ENCODE peak calls at places on chromosome 19, in five cellular contexts. O is cardiac muscle cell, N is aorta, F is brain microvascular endothelial cell, G is Peyer's patch. D is an unnamed sample.

GRCh38 chr19:3716147-3716668 is 8.0 kb downstream of the TJP3 start:
- DNase-seq in F (no peak), N (no peak), G (no peak), O (no peak), D (no peak)

GRCh38 chr19:9065457-9066014 is 21.3 kb upstream of the OR1M1 start:
- DNase-seq in G (no peak), N (no peak), O (no peak), F (no peak), D (no peak)

GRCh38 chr19:12647490-12648071 is 19.0 kb downstream of the MAN2B1 start:
- DNase-seq in O (no peak), F (peak; percentile 16), N (peak; percentile 91), G (peak; percentile 80), D (no peak)

GRCh38 chr19:19120308-19121156 is 17.7 kb downstream of the TMEM161A start:
- DNase-seq in N (no peak), F (peak; percentile 78), G (peak; percentile 72), O (peak; percentile 95), D (no peak)

GRCh38 chr19:18419699-18420460 is 682 bp downstream of the SSBP4 start:
- DNase-seq in G (peak; percentile 79), O (no peak), N (peak; percentile 83), F (no peak), D (peak; percentile 64)

GRCh38 chr19:5317321-5317720 is 23.3 kb downstream of the PTPRS start:
- DNase-seq in G (no peak), N (no peak), O (no peak), F (no peak), D (no peak)

GRCh38 chr19:40144947-40145748 is 46.1 kb upstream of the MAP3K10 start:
- DNase-seq in N (no peak), G (no peak), F (no peak), O (no peak), D (no peak)

GRCh38 chr19:34985249-34986022 is 14.7 kb upstream of the GRAMD1A start:
- DNase-seq in G (peak; percentile 64), O (no peak), N (peak; percentile 78), F (no peak), D (no peak)

GRCh38 chr19:33282036-33282686 is 20.2 kb downstream of the CEBPA start:
- DNase-seq in G (no peak), F (no peak), O (no peak), N (no peak), D (no peak)

GRCh38 chr19:8395621-8396082 is 5.5 kb downstream of the RAB11B start:
- DNase-seq in N (no peak), F (no peak), G (no peak), O (no peak), D (no peak)

GRCh38 chr19:19873381-19873780 is 7.7 kb downstream of the ZNF253 start:
- DNase-seq in N (no peak), F (no peak), G (no peak), O (no peak), D (no peak)

GRCh38 chr19:18348171-18348570 is 7.8 kb downstream of the PGPEP1 start:
- DNase-seq in O (no peak), F (no peak), N (no peak), G (no peak), D (no peak)

GRCh38 chr19:3186377-3186688 is 603 bp downstream of the NCLN start:
- DNase-seq in G (no peak), O (peak; percentile 24), N (peak; percentile 77), F (no peak), D (no peak)

GRCh38 chr19:51807111-51807701 is 12.2 kb downstream of the FPR3 start:
- DNase-seq in F (peak; percentile 21), N (no peak), O (no peak), G (no peak), D (no peak)

GRCh38 chr19:17797397-17798201 is 2.7 kb downstream of the B3GNT3 start:
- DNase-seq in F (no peak), G (peak; percentile 88), O (no peak), N (no peak), D (peak; percentile 85)

GRCh38 chr19:8036438-8037099 is 16.0 kb upstream of the CCL25 start:
- DNase-seq in N (no peak), F (no peak), O (no peak), G (no peak), D (no peak)

DNA sequence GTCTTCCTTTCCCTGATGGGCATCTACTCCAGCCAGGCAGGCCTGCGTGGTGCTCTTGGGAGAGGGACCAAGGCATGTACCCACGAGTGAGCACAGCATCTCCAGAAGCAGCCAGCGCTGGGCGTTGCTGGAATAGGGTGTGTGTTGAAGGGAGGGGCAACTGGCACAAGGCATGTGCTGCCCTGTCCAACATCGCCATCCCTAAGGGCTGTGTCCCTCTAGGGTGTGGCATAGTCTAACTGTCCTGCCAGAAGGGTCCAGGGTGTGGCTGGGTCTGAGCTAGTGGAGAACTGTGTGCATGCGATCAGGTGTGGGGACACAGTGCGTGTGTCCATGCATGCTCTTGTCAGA is 2.8 kb downstream of the NOTCH3 start:
- DNase-seq in O (no peak), N (no peak), F (no peak), G (no peak), D (no peak)
- H3K27me3 ChIP-seq in O (no peaks in the 10 kb centered on the region), N (no peaks in the 10 kb centered on the region), F (no peaks in the 10 kb centered on the region), G (no peaks in the 10 kb centered on the region), D (peaks cover 14% of the 10 kb centered on the region)

DNA sequence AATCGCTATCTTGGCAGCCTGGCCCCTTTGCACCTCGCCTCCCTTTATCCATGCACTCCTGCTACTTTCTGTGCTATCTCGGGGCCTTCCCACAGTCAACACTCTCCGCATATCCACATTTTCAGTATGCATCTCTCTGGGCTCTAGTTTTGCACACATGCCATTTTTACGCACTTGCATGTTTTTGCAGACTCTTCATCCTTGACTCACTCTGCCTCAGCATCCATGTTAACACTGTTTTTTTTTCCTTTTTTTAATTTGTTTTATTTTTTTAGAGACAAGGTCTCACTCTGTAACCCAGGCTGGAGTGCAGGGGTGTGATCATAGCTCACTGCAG is 2.5 kb downstream of the MAMSTR start:
- DNase-seq in N (no peak), O (no peak), G (no peak), F (no peak), D (no peak)
- H3K4me3 ChIP-seq in N (no peak overlapping the region), O (no peak overlapping the region), G (no peak overlapping the region), F (peak overlapping the region; percentile 38), D (no peak overlapping the region)

DNA sequence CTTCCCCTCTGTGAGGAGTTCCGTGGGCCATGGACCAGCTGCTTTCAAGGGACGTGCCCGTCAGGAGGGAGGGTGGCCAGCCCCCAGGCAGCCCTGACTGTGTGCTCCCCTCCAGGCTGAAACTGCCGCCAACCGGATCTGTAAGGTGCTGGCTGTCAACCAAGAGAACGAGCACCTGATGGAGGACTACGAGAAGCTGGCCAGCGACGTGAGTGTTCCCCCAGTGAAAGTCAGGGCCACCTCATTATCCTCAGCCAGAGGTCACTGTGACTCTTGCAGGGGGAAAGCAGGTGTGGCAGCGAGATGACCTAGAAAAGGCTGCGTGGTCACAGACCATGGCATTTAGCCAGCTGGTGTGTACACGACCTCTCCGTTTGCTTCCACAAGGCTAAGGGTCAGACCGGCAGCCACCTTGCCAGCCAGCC is 29.9 kb downstream of the CAPN12 start:
- DNase-seq in G (no peak), F (no peak), O (no peak), N (no peak), D (no peak)
- H3K27ac ChIP-seq in G (no peak overlapping the region), F (no peak overlapping the region), O (peak overlapping the region; percentile 73), N (peak overlapping the region; percentile 53), D (no peak overlapping the region)

DNA sequence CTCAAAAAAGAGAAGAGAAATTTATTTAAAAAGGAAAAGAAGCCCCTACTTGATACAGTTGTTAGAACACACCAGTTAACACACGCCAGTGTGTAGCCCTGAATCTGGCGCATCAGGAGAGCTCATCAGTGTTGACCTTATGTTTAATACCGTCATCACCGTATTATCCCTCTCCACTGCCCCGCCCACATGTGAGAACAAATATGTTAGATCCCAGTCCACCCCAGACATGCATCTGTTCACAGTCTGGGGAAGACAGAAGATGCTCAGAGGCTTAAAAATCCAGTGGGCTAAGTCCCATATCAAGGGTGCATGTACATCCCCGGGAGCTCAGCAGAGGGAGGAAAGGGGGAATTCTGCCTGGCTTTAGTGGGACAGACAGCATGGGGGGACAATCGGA is 155.2 kb downstream of the DPF1 start:
- DNase-seq in G (no peak), O (no peak), F (no peak), N (no peak), D (no peak)
- H3K27me3 ChIP-seq in G (no peaks in the 10 kb centered on the region), O (no peaks in the 10 kb centered on the region), F (no peaks in the 10 kb centered on the region), N (no peaks in the 10 kb centered on the region), D (no peaks in the 10 kb centered on the region)

GRCh38 chr19:38868551-38868950 is 9.5 kb downstream of the RINL start:
- DNase-seq in F (no peak), N (no peak), G (no peak), O (no peak), D (no peak)
- H3K4me3 ChIP-seq in F (no peak overlapping the region), N (no peak overlapping the region), G (no peak overlapping the region), O (no peak overlapping the region), D (no peak overlapping the region)

DNA sequence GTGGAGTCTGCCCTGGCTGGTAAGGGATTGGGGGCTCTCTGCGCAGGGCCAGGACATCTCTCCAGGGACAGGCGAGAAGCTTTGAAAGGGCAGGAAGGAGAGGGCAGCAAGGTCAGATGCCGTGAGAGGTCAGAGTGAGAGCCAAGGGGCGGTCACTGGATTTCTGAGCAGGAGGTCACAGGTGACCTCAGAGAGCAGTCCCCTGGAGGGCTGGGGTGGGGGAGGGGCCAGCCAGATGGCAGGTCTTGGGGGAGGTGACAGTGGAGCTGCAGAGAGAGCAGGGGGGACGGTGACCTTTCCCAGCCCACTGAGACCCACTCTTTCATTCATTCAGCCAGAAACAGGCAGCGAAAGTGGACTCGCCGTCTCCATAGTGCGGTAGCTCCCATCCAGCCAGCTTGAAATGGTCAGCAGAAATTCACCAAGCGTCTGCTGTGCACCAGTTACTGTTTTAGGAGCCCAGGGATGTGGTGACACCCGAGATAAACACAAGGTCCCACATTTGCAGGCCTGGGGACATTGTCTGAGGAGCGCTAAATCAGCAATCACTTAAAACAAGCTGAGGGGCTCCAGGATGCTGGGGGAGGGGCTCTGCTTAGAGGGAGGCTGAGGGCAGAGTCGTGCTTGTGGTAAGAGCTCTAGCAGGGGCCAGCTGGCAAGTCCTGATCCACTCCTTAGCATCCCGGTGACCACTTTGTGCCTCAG is 10.2 kb downstream of the CARM1 start:
- DNase-seq in O (peak; percentile 64), G (no peak), F (no peak), N (no peak), D (no peak)
- H3K27ac ChIP-seq in O (peak overlapping the region; percentile 93), G (no peak overlapping the region), F (no peak overlapping the region), N (no peak overlapping the region), D (no peak overlapping the region)

DNA sequence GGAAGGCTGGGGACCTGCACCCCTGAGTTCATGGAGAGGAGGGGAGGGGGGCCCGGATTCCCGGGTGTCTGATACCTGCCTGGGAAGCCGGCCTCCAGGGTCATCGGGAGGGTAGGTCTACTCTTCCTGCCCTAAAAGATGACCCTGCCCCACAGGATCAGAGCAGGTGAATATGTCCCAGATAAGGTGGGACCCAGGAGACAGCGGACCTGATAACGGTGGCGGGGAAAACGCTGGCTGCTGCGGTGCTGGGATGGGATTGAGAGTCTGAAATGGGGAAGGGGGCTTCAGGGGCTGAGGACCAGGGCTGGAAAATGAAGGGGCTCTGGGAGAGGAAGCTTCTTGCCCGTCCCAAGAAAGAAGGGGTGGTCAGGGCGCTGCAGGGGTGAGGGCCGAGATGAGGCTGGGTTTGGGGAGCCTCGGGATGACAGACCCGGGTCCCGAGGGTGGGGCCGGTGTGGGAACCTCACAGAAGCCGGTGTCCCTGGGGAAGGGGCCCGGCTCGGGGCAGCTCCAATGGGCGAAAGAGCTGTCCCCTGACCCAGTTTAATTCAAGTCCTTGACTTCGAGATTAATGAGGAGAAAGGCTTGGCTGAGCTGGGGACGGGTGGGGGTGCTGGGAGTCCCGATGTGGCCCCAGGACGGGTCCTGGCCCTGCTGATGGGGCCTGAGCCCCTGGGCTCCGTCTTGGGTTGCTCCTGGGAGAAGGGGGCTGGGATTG is 797 bp downstream of the TTYH1 start:
- DNase-seq in G (no peak), F (no peak), O (no peak), N (no peak), D (no peak)
- H3K27me3 ChIP-seq in G (no peaks in the 10 kb centered on the region), F (peaks cover 27% of the 10 kb centered on the region), O (peaks cover 60% of the 10 kb centered on the region), N (no peaks in the 10 kb centered on the region), D (peaks cover 62% of the 10 kb centered on the region)

D was measured in RWPE2.